ENCODE peak calls at places on chromosomes 11 and 22, in nine cellular contexts. Q is body of pancreas; N is nucleus accumbens; H is HT1080; X is Karpas-422; L is epithelial cell of esophagus; A is stimulated activated CD8-positive, alpha-beta memory T cell treated with anti-CD3 and anti-CD28 coated beads, Interleukin-7, amount 100 ng/mL, for 1 hour; W is gastrocnemius medialis; O is SW 1271. T is an unnamed sample.

GRCh38 chr22:50267591-50268390 is 2.4 kb downstream of the MAPK11 start:
- DNase-seq in Q (peak; percentile 82), N (no peak), H (no peak), X (no peak), L (peak; percentile 80), A (no peak), W (peak; percentile 81), O (no peak), T (no peak)

GRCh38 chr22:47304191-47304831 is 541.9 kb downstream of the TBC1D22A start:
- DNase-seq in Q (no peak), N (no peak), H (no peak), X (no peak), L (no peak), A (no peak), W (no peak), O (no peak), T (no peak)

GRCh38 chr22:39360674-39361413 is 11.1 kb downstream of the SYNGR1 start:
- DNase-seq in Q (peak; percentile 42), N (no peak), H (no peak), X (no peak), L (peak; percentile 83), A (no peak), W (no peak), O (no peak), T (no peak)

GRCh38 chr11:1863352-1864215 is 10.7 kb downstream of the LSP1 start:
- DNase-seq in Q (peak; percentile 87), N (no peak), H (peak; percentile 89), X (no peak), L (peak; percentile 81), A (no peak), W (peak; percentile 64), O (peak; percentile 20), T (peak; percentile 42)

GRCh38 chr22:48491451-48491941 is 1336.2 kb downstream of the BRD1 start:
- DNase-seq in Q (no peak), N (no peak), H (no peak), X (no peak), L (no peak), A (no peak), W (no peak), O (no peak), T (peak; percentile 46)

GRCh38 chr11:122808494-122808893 is 29.8 kb upstream of the CRTAM start:
- DNase-seq in Q (no peak), N (no peak), H (no peak), X (peak; percentile 42), L (peak; percentile 50), A (no peak), W (no peak), O (no peak), T (no peak)

GRCh38 chr22:40383905-40384304 is 13.5 kb downstream of the SGSM3 start:
- DNase-seq in Q (no peak), N (no peak), H (peak; percentile 64), X (no peak), L (no peak), A (no peak), W (no peak), O (no peak), T (no peak)

GRCh38 chr11:77589521-77590193 is at the start of gene AQP11:
- DNase-seq in Q (peak; percentile 96), N (peak; percentile 70), H (peak; percentile 55), X (peak; percentile 92), L (peak; percentile 69), A (no peak), W (peak; percentile 35), O (peak; percentile 85), T (peak; percentile 48)